ENCODE peak calls at places on chromosomes 1 and 21, in five cellular contexts. One of them, this sample, is unnamed.

GRCh38 chr1:206766251-206766856 is 4.2 kb upstream of the IL19 start:
- DNase-seq in iris pigment epithelial cell: peak
- DNase-seq in Karpas-422: no peak
- DNase-seq in kidney epithelial cell: peak
- DNase-seq in effector CD4-positive, alpha-beta T cell: peak
- DNase-seq in this sample: peak

GRCh38 chr1:85862456-85862855 is 154.2 kb upstream of the ZNHIT6 start:
- DNase-seq in kidney epithelial cell: peak
- DNase-seq in effector CD4-positive, alpha-beta T cell: no peak
- DNase-seq in Karpas-422: no peak
- DNase-seq in iris pigment epithelial cell: peak
- DNase-seq in this sample: no peak

GRCh38 chr1:36638268-36638667 is 155.6 kb upstream of the CSF3R start:
- DNase-seq in kidney epithelial cell: no peak
- DNase-seq in iris pigment epithelial cell: peak
- DNase-seq in effector CD4-positive, alpha-beta T cell: no peak
- DNase-seq in Karpas-422: no peak
- DNase-seq in this sample: peak

GRCh38 chr21:44874497-44875331 is 1.2 kb upstream of the PTTG1IP start:
- DNase-seq in Karpas-422: no peak
- DNase-seq in kidney epithelial cell: no peak
- DNase-seq in iris pigment epithelial cell: peak
- DNase-seq in effector CD4-positive, alpha-beta T cell: no peak
- DNase-seq in this sample: no peak

GRCh38 chr21:44405948-44406872 is 49.1 kb upstream of the LRRC3 start:
- DNase-seq in kidney epithelial cell: peak
- DNase-seq in effector CD4-positive, alpha-beta T cell: no peak
- DNase-seq in Karpas-422: no peak
- DNase-seq in iris pigment epithelial cell: peak
- DNase-seq in this sample: peak

GRCh38 chr21:18249542-18250152 is 5.0 kb downstream of the CHODL start:
- DNase-seq in Karpas-422: peak
- DNase-seq in kidney epithelial cell: no peak
- DNase-seq in effector CD4-positive, alpha-beta T cell: no peak
- DNase-seq in iris pigment epithelial cell: no peak
- DNase-seq in this sample: no peak

GRCh38 chr1:84319662-84320061 is 18.2 kb downstream of the SAMD13 start:
- DNase-seq in effector CD4-positive, alpha-beta T cell: no peak
- DNase-seq in Karpas-422: no peak
- DNase-seq in kidney epithelial cell: no peak
- DNase-seq in iris pigment epithelial cell: no peak
- DNase-seq in this sample: no peak

GRCh38 chr21:46120301-46121285 is 22.7 kb downstream of the COL6A2 start:
- DNase-seq in iris pigment epithelial cell: no peak
- DNase-seq in effector CD4-positive, alpha-beta T cell: no peak
- DNase-seq in Karpas-422: no peak
- DNase-seq in kidney epithelial cell: no peak
- DNase-seq in this sample: no peak

GRCh38 chr1:221630236-221630635 is 111.7 kb downstream of the DUSP10 start:
- DNase-seq in effector CD4-positive, alpha-beta T cell: no peak
- DNase-seq in kidney epithelial cell: no peak
- DNase-seq in Karpas-422: no peak
- DNase-seq in iris pigment epithelial cell: no peak
- DNase-seq in this sample: no peak

GRCh38 chr1:193086342-193086741 is 18.9 kb downstream of the GLRX2 start:
- DNase-seq in iris pigment epithelial cell: no peak
- DNase-seq in Karpas-422: no peak
- DNase-seq in kidney epithelial cell: no peak
- DNase-seq in effector CD4-positive, alpha-beta T cell: no peak
- DNase-seq in this sample: no peak

This sample was measured in cardiac fibroblast.